ENCODE peak calls at places on chromosome 2, in four cellular contexts. C is IMR-90, A is endothelial cell of umbilical vein, U is H9. Z is an unnamed sample. For H3K4me1, the result is how much of the 10 kb centered on the place peaks cover.

GRCh38 chr2:119487434-119488244 is 36.6 kb downstream of the SCTR start:
- DNase-seq in A (no peak), C (no peak), U (no peak), Z (no peak)

GRCh38 chr2:20314562-20315521 is 35.8 kb downstream of the PUM2 start:
- DNase-seq in U (no peak), A (peak), C (peak), Z (peak)

GRCh38 chr2:15786003-15786654 is 154.2 kb upstream of the MYCN start:
- DNase-seq in A (no peak), C (no peak), U (no peak), Z (no peak)

GRCh38 chr2:40558772-40559171 is 106.9 kb upstream of the SLC8A1 start:
- DNase-seq in C (no peak), U (no peak), A (no peak), Z (no peak)

GRCh38 chr2:148557844-148558436 is 86.6 kb upstream of the EPC2 start:
- DNase-seq in U (no peak), A (no peak), C (no peak), Z (no peak)

GRCh38 chr2:47617028-47617427 is 165.9 kb upstream of the MSH6 start:
- DNase-seq in U (no peak), A (no peak), C (no peak), Z (no peak)

GRCh38 chr2:179860255-179861026 is 971 bp downstream of the ZNF385B start:
- DNase-seq in U (peak), A (no peak), C (no peak), Z (no peak)

GRCh38 chr2:88683160-88684021 is 8.1 kb upstream of the RPIA start:
- DNase-seq in U (no peak), A (no peak), C (no peak), Z (peak)

GRCh38 chr2:192741889-192742288 is 547.2 kb upstream of the TMEFF2 start:
- DNase-seq in C (no peak), A (no peak), U (no peak), Z (no peak)

GRCh38 chr2:172253190-172254052 is 150.7 kb upstream of the DLX2 start:
- DNase-seq in A (peak), C (peak), U (no peak), Z (peak)

GRCh38 chr2:238094438-238095022 is 5.6 kb upstream of the ESPNL start:
- DNase-seq in U (no peak), C (no peak), A (no peak), Z (no peak)

GRCh38 chr2:21451418-21451817 is 327.6 kb downstream of the TDRD15 start:
- DNase-seq in C (peak), U (no peak), A (no peak), Z (no peak)

GRCh38 chr2:216621292-216621691 is 11.9 kb upstream of the IGFBP2 start:
- DNase-seq in U (no peak), C (no peak), A (no peak), Z (no peak)

DNA sequence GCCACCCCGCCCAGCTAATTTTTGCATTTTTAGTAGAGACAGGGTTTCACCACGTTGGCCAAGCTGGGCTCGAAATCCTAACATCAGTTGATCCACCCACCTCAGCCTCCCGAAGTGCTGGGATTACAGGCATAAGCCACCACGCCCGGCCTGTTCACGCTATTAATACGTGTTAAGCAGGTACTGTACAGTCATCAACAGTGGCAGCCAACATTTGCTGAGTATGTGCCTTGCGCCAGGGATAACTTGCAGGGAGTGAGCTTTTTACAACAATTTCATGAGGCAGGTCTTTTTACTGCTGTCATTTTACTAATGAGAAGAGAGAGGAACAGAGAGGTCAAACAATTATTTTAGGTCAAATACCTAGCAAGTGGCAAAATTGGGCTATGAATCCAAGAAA is 115.2 kb downstream of the AP1S3 start:
- DNase-seq in C (no peak), A (no peak), U (no peak), Z (no peak)
- H3K9ac ChIP-seq in C (no peak), A (no peak), U (peak), Z (no peak)

GRCh38 chr2:230944123-230944653 is 19.1 kb upstream of the GPR55 start:
- DNase-seq in C (no peak), A (no peak), U (no peak), Z (no peak)

GRCh38 chr2:230944804-230945372 is 19.8 kb upstream of the GPR55 start:
- DNase-seq in A (no peak), C (no peak), U (no peak), Z (no peak)

GRCh38 chr2:230941202-230942180 is 16.4 kb upstream of the GPR55 start:
- DNase-seq in U (no peak), C (no peak), A (no peak), Z (no peak)

GRCh38 chr2:230942371-230942770 is 17.3 kb upstream of the GPR55 start:
- DNase-seq in C (no peak), U (no peak), A (no peak), Z (no peak)

GRCh38 chr2:230942920-230943896 is 18.2 kb upstream of the GPR55 start:
- DNase-seq in C (no peak), U (no peak), A (no peak), Z (no peak)
- H3K4me2 ChIP-seq in C (no peak), U (no peak), A (no peak), Z (no peak)

GRCh38 chr2:27076323-27076722 is 2.1 kb upstream of the EMILIN1 start:
- DNase-seq in U (no peak), C (no peak), A (no peak), Z (no peak)
- H3K4me1 ChIP-seq in U (under half), C (under half), A (under half), Z (under half)

DNA sequence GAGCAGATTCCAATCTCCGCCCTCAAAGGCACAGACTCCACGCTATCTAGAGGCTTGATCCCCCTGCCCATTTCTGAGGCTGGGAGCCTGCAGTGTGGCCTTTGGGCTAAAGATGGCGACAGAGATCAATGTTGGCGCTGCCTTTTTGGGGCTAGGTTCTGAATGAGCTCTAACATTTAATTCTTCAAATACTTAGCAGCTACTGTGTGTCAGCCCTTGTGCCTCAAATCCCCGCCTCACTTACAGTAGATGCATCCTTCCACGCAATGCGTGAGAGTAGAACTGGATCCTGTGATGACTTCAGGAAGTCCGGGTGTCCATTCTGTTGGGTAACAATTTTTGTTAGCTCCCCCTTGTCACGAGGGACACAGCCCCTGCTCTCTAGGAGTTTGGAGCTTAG is 12.4 kb downstream of the IL1F10 start:
- DNase-seq in A (peak), U (peak), C (no peak), Z (peak)
- H3K9ac ChIP-seq in A (no peak), U (no peak), C (no peak), Z (no peak)

GRCh38 chr2:130807659-130808385 is 28.9 kb upstream of the ARHGEF4 start:
- DNase-seq in C (no peak), A (no peak), U (no peak), Z (peak)
- H3K4me2 ChIP-seq in C (no peak), A (no peak), U (no peak), Z (peak)

GRCh38 chr2:68746408-68746807 is 11.8 kb downstream of the ARHGAP25 start:
- DNase-seq in C (no peak), U (peak), A (no peak), Z (no peak)

GRCh38 chr2:68749345-68749744 is 14.7 kb downstream of the ARHGAP25 start:
- DNase-seq in C (no peak), U (peak), A (no peak), Z (no peak)

GRCh38 chr2:68745006-68745405 is 10.4 kb downstream of the ARHGAP25 start:
- DNase-seq in C (no peak), A (no peak), U (no peak), Z (no peak)

GRCh38 chr2:68747918-68748317 is 13.3 kb downstream of the ARHGAP25 start:
- DNase-seq in U (no peak), A (no peak), C (no peak), Z (no peak)

GRCh38 chr2:68747413-68747812 is 12.8 kb downstream of the ARHGAP25 start:
- DNase-seq in A (no peak), U (peak), C (no peak), Z (no peak)
- H3K4me1 ChIP-seq in A (under half), U (under half), C (under half), Z (under half)

DNA sequence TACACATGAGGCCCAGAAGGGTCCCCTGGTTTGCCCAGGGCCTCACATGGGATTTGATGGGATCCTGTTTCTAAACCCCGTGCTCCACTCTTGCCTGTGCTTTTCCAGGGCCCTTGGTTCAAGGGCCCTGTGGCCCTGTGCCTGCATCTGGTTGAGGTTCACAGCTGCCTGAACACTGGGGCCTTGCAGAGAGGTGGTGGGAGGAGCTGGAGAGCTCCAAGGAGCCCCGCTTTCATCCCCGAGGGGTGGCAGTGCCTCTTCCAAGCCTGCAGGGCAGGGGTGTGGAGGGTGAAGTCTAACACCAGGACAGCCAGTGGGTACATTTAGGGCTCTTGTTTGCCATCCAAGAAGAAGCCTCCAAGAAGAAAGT is 82.3 kb downstream of the GLI2 start:
- DNase-seq in C (no peak), U (no peak), A (no peak), Z (no peak)
- H3K9ac ChIP-seq in C (peak), U (no peak), A (no peak), Z (no peak)

GRCh38 chr2:74831693-74832530 is 2.0 kb upstream of the HK2 start:
- DNase-seq in A (no peak), C (peak), U (no peak), Z (peak)
- H3K4me2 ChIP-seq in A (no peak), C (no peak), U (no peak), Z (no peak)

Z was measured in mammary epithelial cell.